ENCODE peak calls at places on chromosome 18, in five cellular contexts. C is H1, H is HepG2, O is GM12892, J is K562. X is an unnamed sample.

GRCh38 chr18:39772155-39772919 is 2182.7 kb upstream of the PIK3C3 start:
- DNase-seq in C (no peak), H (peak; percentile 30), O (no peak), J (no peak), X (no peak)

GRCh38 chr18:47585914-47586313 is 334.5 kb upstream of the SKOR2 start:
- DNase-seq in C (no peak), H (no peak), O (no peak), J (no peak), X (no peak)

GRCh38 chr18:67766930-67767329 is 250.4 kb upstream of the DSEL start:
- DNase-seq in C (no peak), H (no peak), O (no peak), J (no peak), X (no peak)

GRCh38 chr18:72991379-72991778 is 123.6 kb upstream of the NETO1 start:
- DNase-seq in C (no peak), H (no peak), O (no peak), J (no peak), X (no peak)

GRCh38 chr18:44450220-44450619 is 230.5 kb upstream of the SETBP1 start:
- DNase-seq in C (no peak), H (no peak), O (no peak), J (no peak), X (no peak)

GRCh38 chr18:74825460-74825859 is 227.8 kb downstream of the ZNF407 start:
- DNase-seq in C (no peak), H (no peak), O (no peak), J (no peak), X (no peak)

GRCh38 chr18:37871583-37871982 is 306.0 kb upstream of the CELF4 start:
- DNase-seq in C (no peak), H (no peak), O (no peak), J (no peak), X (no peak)

GRCh38 chr18:457120-457519 is 43.4 kb downstream of the COLEC12 start:
- DNase-seq in C (no peak), H (no peak), O (no peak), J (no peak), X (no peak)

GRCh38 chr18:32470136-32470712 is 458 bp downstream of the GAREM1 start:
- DNase-seq in C (peak; percentile 59), H (no peak), O (no peak), J (no peak), X (peak; percentile 13)
- TF ChIP-seq TAF1 in C (no peak), H (no peak), O (no peak), J (no peak), X (no peak)

DNA sequence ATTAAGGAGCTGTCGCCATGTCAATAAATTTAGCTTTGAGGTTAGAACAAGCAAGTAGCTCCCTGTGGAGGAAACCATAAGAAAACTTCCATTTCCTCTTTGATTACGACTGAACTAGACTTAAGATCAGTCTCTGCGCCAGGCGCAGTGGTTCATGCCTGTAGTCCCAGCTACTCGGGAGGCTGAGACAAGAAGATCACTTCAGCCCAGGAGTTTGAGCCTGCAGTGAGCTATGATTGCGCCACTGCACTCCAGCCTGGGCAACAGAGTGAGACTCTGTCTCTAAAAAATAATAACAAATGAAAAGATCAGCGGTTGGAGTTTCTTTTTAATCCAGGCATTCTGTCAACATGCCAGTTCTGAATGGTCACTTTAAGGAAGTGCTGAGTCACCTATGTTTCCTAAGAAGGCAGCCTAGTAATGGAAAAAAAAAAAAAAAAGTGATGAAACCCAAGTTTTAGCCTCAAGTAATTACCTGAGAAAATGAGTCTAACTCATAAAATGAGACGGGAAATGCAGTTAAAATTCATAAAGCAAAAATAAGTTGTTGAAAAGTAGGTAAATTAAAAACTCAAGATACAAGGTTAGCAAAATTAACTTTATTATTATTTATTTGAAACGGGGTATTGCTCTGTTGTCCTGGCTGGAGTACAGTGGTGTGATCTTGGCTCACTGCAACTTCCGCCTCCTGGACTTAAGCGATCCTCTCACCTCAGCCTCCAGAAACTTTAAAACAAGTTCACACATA is 10.2 kb downstream of the C18orf32 start:
- DNase-seq in C (no peak), H (no peak), O (no peak), J (no peak), X (no peak)
- TF ChIP-seq TAF1 in C (no peak), H (no peak), O (no peak), J (no peak), X (no peak)

DNA sequence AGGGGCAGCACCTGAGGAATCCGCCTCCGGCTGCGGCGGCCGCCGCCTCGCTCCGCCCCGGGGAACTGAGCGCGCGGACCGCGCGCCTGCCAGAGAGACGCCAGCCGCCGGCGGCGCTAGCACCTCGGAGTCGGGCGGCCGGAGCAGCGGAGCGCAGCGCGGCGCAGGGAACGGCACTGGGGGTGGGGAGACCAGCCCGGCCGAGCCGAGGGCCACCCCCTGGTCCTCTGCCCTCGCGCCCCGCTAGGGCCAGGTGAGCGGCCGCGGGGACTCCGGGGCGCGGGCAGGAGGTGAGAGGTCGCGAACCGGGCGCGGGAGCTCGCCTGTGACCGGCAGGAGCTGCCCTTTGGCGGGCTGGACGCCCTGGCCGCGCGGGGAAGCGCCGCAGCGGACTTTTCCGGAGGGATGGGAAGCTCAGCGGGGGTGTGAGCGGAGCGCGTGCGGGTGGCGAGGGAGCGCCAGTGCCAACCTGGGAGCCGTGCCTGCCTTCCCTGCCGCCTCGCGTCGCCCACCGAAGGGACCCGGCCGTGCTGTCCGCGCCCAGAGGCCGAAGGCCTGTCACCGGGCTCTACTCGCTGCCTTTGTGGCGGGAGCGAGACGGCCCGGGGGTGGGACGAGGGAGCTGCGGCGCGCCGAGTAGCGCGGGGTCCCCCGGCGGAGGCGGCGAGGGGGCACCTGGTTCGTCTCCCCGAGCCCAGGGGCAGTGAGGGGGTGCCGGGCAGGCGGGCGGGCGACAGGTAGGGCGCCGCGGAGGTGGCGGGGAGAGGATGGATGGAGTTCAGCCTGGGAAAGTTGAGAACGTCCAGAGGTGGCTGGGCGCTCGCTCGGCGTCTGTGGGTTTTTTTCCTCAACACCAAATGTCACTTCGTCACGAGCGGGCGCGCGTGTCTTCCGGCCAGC is at the start of gene GREB1L:
- DNase-seq in C (peak; percentile 83), H (peak; percentile 16), O (peak; percentile 22), J (no peak), X (peak; percentile 55)
- TF ChIP-seq TAF1 in C (no peak), H (no peak), O (no peak), J (no peak), X (no peak)

GRCh38 chr18:56086176-56086575 is 498.2 kb upstream of the TCF4 start:
- DNase-seq in C (no peak), H (no peak), O (no peak), J (no peak), X (no peak)
- TF ChIP-seq TAF1 in C (no peak), H (no peak), O (no peak), J (no peak), X (no peak)

GRCh38 chr18:62607708-62608428 is 85.0 kb downstream of the ZCCHC2 start:
- DNase-seq in C (no peak), H (no peak), O (no peak), J (no peak), X (no peak)

GRCh38 chr18:62603979-62604378 is 81.2 kb downstream of the ZCCHC2 start:
- DNase-seq in C (no peak), H (no peak), O (no peak), J (no peak), X (no peak)

GRCh38 chr18:62606106-62606505 is 83.3 kb downstream of the ZCCHC2 start:
- DNase-seq in C (no peak), H (no peak), O (no peak), J (peak; percentile 29), X (no peak)

GRCh38 chr18:62605685-62606084 is 82.9 kb downstream of the ZCCHC2 start:
- DNase-seq in C (no peak), H (no peak), O (no peak), J (no peak), X (no peak)

GRCh38 chr18:62607302-62607701 is 84.5 kb downstream of the ZCCHC2 start:
- DNase-seq in C (no peak), H (peak; percentile 30), O (no peak), J (peak; percentile 13), X (no peak)
- TF ChIP-seq TAF1 in C (no peak), H (no peak), O (no peak), J (no peak), X (no peak)

DNA sequence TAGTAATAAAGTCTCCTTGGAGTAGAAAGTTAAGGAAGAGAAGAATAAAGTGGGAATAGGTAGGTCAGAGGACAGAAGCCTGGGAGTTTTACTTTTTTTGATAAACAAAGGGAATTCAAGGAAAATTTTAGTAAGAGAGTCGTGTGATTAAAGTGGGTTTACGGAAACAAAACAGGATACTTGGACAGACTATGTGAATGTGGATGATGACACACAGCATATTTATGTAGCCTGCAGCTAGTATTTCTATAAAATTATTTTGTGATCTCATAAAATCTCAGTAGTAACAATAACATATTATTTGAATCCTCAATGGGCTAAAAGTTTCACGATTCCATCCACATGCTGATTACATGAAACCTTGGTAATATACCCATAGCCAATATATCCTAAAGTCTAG is 450.7 kb upstream of the PIK3C3 start:
- DNase-seq in C (no peak), H (no peak), O (no peak), J (no peak), X (no peak)
- TF ChIP-seq TAF1 in C (no peak), H (no peak), O (no peak), J (no peak), X (no peak)

GRCh38 chr18:23872701-23873550 is 141.6 kb upstream of the TTC39C start:
- DNase-seq in C (no peak), H (no peak), O (no peak), J (no peak), X (no peak)
- TF ChIP-seq TAF1 in C (no peak), H (no peak), O (no peak), J (no peak), X (no peak)

DNA sequence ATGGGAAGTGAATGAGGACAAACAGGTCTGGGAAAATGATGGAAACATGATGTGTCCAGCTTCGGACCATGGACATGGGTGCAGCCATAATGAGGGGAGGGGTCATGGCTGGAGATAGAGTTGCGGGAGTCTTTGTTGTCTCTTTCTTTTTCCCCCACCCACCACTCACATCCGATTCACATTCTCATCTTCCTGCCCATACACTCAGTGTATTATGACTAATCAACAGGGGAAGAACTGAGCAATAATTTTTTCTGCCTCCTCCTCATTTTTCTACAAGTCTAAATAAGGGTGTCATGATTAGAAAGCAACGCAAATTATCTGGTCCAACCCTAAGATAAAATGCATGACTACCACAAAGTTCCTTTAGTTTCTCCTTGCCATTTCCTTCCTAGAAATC is 5.7 kb upstream of the SERPINB2 start:
- DNase-seq in C (no peak), H (no peak), O (no peak), J (no peak), X (no peak)
- TF ChIP-seq TAF1 in C (no peak), H (no peak), O (no peak), J (no peak), X (no peak)

GRCh38 chr18:7878265-7879173 is 311.4 kb downstream of the PTPRM start:
- DNase-seq in C (no peak), H (peak; percentile 43), O (no peak), J (no peak), X (no peak)
- TF ChIP-seq TAF1 in C (no peak), H (no peak), O (no peak), J (no peak), X (no peak)

GRCh38 chr18:71115261-71115660 is 826.4 kb downstream of the SOCS6 start:
- DNase-seq in C (no peak), H (no peak), O (no peak), J (no peak), X (no peak)

GRCh38 chr18:71114550-71115210 is 825.8 kb downstream of the SOCS6 start:
- DNase-seq in C (no peak), H (no peak), O (no peak), J (no peak), X (no peak)

GRCh38 chr18:71116535-71116934 is 827.7 kb downstream of the SOCS6 start:
- DNase-seq in C (no peak), H (no peak), O (no peak), J (no peak), X (no peak)
- TF ChIP-seq TAF1 in C (no peak), H (no peak), O (no peak), J (no peak), X (no peak)

X was measured in GM12891.